ENCODE peak calls at places on chromosomes 7 and 10, in nine cellular contexts. U, J, B, O, K, Z, F, A and Y are unnamed samples.
A peak's percentile ranks its signal among the peaks of the same experiment; 100 is the strongest.

GRCh38 chr10:71974489-71975011 is 10.4 kb downstream of the CHST3 start:
- DNase-seq in O (no peak), J (no peak), B (peak; percentile 87), F (no peak), Z (peak; percentile 64), U (no peak), A (no peak), K (no peak), Y (peak; percentile 80)

GRCh38 chr7:108326938-108327337 is 129.3 kb downstream of the NRCAM start:
- DNase-seq in K (no peak), A (no peak), B (no peak), J (no peak), F (no peak), U (no peak), O (no peak), Z (no peak), Y (no peak)

GRCh38 chr7:150666412-150666811 is 19.1 kb upstream of the GIMAP2 start:
- DNase-seq in O (no peak), Z (no peak), F (no peak), J (no peak), U (no peak), K (no peak), B (no peak), A (no peak), Y (no peak)

GRCh38 chr7:134894928-134895327 is 91.4 kb upstream of the AGBL3 start:
- DNase-seq in K (no peak), J (no peak), F (no peak), O (no peak), Z (no peak), A (no peak), B (no peak), U (no peak), Y (no peak)

GRCh38 chr7:66769833-66770512 is 29.4 kb downstream of the RABGEF1 start:
- DNase-seq in A (no peak), B (no peak), F (no peak), U (peak; percentile 67), Z (no peak), J (no peak), O (no peak), K (no peak), Y (no peak)

GRCh38 chr10:85967594-85967993 is 399.0 kb downstream of the GRID1 start:
- DNase-seq in Z (no peak), B (peak; percentile 89), U (no peak), J (no peak), K (no peak), A (no peak), F (no peak), O (no peak), Y (no peak)

GRCh38 chr7:149285581-149285975 is 23.6 kb downstream of the ZNF783 start:
- DNase-seq in B (no peak), A (no peak), Z (no peak), U (peak; percentile 44), F (no peak), O (no peak), K (peak; percentile 18), J (no peak), Y (peak; percentile 63)

GRCh38 chr10:126904807-126905686 is at the start of gene DOCK1:
- DNase-seq in U (peak; percentile 67), A (peak; percentile 63), B (peak; percentile 41), Z (peak; percentile 81), J (peak; percentile 73), O (peak; percentile 84), F (peak; percentile 75), K (peak; percentile 74), Y (peak; percentile 82)

GRCh38 chr10:124348801-124349200 is 69.9 kb downstream of the OAT start:
- DNase-seq in B (no peak), J (no peak), A (no peak), O (no peak), K (no peak), Z (no peak), F (no peak), U (no peak), Y (no peak)

GRCh38 chr10:123252779-123253178 is 98.6 kb downstream of the BUB3 start:
- DNase-seq in F (no peak), A (no peak), U (no peak), O (no peak), J (no peak), B (no peak), Z (no peak), K (no peak), Y (no peak)

GRCh38 chr7:74429153-74429747 is 24.5 kb upstream of the GTF2IRD1 start:
- DNase-seq in F (no peak), K (no peak), J (peak; percentile 27), A (no peak), Z (no peak), B (no peak), O (peak; percentile 84), U (peak; percentile 92), Y (peak; percentile 70)

DNA sequence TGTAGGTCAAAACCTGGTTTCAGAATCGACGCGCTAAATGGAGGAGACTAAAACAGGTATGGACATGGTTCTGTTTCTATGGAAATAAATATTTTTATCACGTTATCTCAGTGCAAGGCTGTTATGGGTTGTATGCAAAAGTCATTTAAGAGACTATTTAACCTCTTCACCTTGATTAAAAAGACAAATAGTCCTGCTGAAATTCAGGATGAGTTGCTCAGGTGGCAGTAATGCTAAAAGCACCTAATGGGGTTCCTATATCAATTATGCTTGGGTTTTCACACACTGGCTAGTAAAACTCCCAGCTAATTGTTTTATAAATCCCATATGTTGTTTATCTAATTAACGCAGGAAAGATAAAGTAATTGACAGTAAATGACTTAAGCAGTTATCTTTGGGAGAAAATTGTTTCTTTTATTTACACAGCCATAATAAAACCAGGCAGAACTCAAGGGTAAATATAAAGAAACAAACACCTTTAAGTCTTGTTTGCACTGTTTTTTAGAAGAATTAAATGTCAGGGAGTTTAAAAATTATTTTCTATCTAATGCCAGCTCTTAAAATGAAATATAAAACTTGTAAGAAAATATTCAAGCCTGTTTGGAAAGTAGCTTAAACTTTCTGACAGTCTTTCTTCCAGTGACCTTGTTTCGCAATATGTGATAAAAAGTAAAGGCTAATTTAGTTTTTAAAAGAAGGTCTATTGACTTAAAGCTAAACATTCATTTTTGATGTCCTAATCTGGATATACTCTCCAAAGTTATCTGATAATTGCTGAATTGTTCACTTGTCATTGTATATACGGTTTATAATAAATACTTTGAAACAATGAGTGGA is 3.2 kb downstream of the HHEX start:
- DNase-seq in Z (no peak), B (no peak), O (no peak), F (no peak), A (no peak), K (no peak), U (no peak), J (no peak), Y (no peak)
- H3K4me3 ChIP-seq in Z (no peak overlapping the region), B (no peak overlapping the region), O (no peak overlapping the region), F (peak overlapping the region; percentile 81), A (no peak overlapping the region), K (no peak overlapping the region), U (no peak overlapping the region), J (peak overlapping the region; percentile 82), Y (no peak overlapping the region)

GRCh38 chr7:4694653-4695335 is 12.7 kb downstream of the FOXK1 start:
- DNase-seq in K (peak; percentile 30), B (no peak), O (no peak), Z (peak; percentile 84), F (peak; percentile 47), A (peak; percentile 84), J (no peak), U (peak; percentile 68), Y (no peak)
- H3K4me3 ChIP-seq in K (no peak overlapping the region), B (no peak overlapping the region), O (no peak overlapping the region), Z (no peak overlapping the region), F (no peak overlapping the region), A (no peak overlapping the region), J (no peak overlapping the region), U (no peak overlapping the region), Y (no peak overlapping the region)

GRCh38 chr7:139573871-139574270 is 50.4 kb downstream of the CLEC2L start:
- DNase-seq in K (no peak), B (no peak), J (no peak), O (no peak), F (no peak), Z (no peak), U (no peak), A (peak; percentile 3), Y (no peak)

GRCh38 chr7:139575338-139575680 is 51.8 kb downstream of the CLEC2L start:
- DNase-seq in F (no peak), J (no peak), K (no peak), U (no peak), O (no peak), Z (no peak), B (no peak), A (no peak), Y (no peak)

GRCh38 chr7:139572704-139573395 is 49.4 kb downstream of the CLEC2L start:
- DNase-seq in F (no peak), B (no peak), A (peak; percentile 7), J (no peak), U (no peak), Z (no peak), K (no peak), O (no peak), Y (no peak)

GRCh38 chr7:139576179-139576973 is 52.9 kb downstream of the CLEC2L start:
- DNase-seq in F (no peak), J (no peak), Z (no peak), K (no peak), B (no peak), O (no peak), U (no peak), A (peak; percentile 10), Y (no peak)

GRCh38 chr7:139574618-139575337 is 51.3 kb downstream of the CLEC2L start:
- DNase-seq in B (no peak), F (peak; percentile 36), U (no peak), O (no peak), Z (no peak), J (no peak), K (no peak), A (no peak), Y (no peak)
- H3K4me3 ChIP-seq in B (no peak overlapping the region), F (no peak overlapping the region), U (no peak overlapping the region), O (no peak overlapping the region), Z (no peak overlapping the region), J (no peak overlapping the region), K (no peak overlapping the region), A (no peak overlapping the region), Y (no peak overlapping the region)

GRCh38 chr10:11823989-11824346 is 812 bp downstream of the PROSER2 start:
- DNase-seq in F (no peak), U (peak; percentile 39), A (no peak), K (no peak), J (no peak), Z (no peak), B (no peak), O (no peak), Y (no peak)

GRCh38 chr10:11825796-11826414 is 2.7 kb downstream of the PROSER2 start:
- DNase-seq in F (no peak), Z (no peak), B (no peak), O (no peak), J (no peak), U (no peak), A (peak; percentile 22), K (no peak), Y (no peak)

GRCh38 chr10:11823122-11823988 is at the start of gene PROSER2:
- DNase-seq in A (peak; percentile 32), B (no peak), Z (peak; percentile 61), O (peak; percentile 86), K (peak; percentile 65), J (peak; percentile 68), F (peak; percentile 30), U (peak; percentile 62), Y (peak; percentile 69)

GRCh38 chr10:11824376-11824775 is 1.2 kb downstream of the PROSER2 start:
- DNase-seq in F (no peak), U (peak; percentile 18), J (no peak), K (no peak), A (no peak), O (no peak), Z (no peak), B (peak; percentile 50), Y (no peak)

GRCh38 chr10:11824825-11825224 is 1.7 kb downstream of the PROSER2 start:
- DNase-seq in A (no peak), O (no peak), U (no peak), Z (no peak), K (no peak), B (peak; percentile 62), J (no peak), F (no peak), Y (no peak)
- H3K4me3 ChIP-seq in A (no peak overlapping the region), O (peak overlapping the region; percentile 99), U (no peak overlapping the region), Z (peak overlapping the region; percentile 78), K (no peak overlapping the region), B (peak overlapping the region; percentile 86), J (peak overlapping the region; percentile 84), F (peak overlapping the region; percentile 86), Y (no peak overlapping the region)